ENCODE peak calls at places on chromosome 2, in ten cellular contexts. I is lung; C is NK-92 treated with Interleukin-12 subunit alpha and Interleukin-12 subunit beta, amount 100 ng/mL, for 24 hours; D is A549; S is CD8-positive, alpha-beta T cell; U is nephron progenitor cell; Q is stimulated activated CD4-positive, alpha-beta T cell treated with anti-CD3 and anti-CD28 coated beads, Interleukin-15, amount 100 ng/mL, for 24 hours; N is effector CD4-positive, alpha-beta T cell; Z is endothelial cell; V is dorsolateral prefrontal cortex. G is an unnamed sample.

GRCh38 chr2:85971369-85971768 is 82.6 kb upstream of the ST3GAL5 start:
- DNase-seq in S (no peak), U (no peak), V (no peak), Q (no peak), D (no peak), C (no peak), I (no peak), N (no peak), Z (no peak), G (no peak)

GRCh38 chr2:231524477-231525247 is 5.6 kb downstream of the NMUR1 start:
- DNase-seq in V (no peak), C (no peak), U (no peak), N (no peak), Q (no peak), I (no peak), S (no peak), D (no peak), Z (no peak), G (no peak)

GRCh38 chr2:20080839-20081348 is 29.5 kb upstream of the LAPTM4A start:
- DNase-seq in V (no peak), C (no peak), I (no peak), U (peak), N (no peak), S (no peak), Q (no peak), Z (no peak), D (no peak), G (no peak)

GRCh38 chr2:173079968-173080860 is 4.6 kb downstream of the MAP3K20 start:
- DNase-seq in U (no peak), D (peak), C (no peak), Z (no peak), V (no peak), Q (no peak), N (no peak), S (no peak), I (no peak), G (no peak)

GRCh38 chr2:133262888-133263287 is 305.4 kb downstream of the NCKAP5 start:
- DNase-seq in C (no peak), V (no peak), S (no peak), Q (no peak), Z (no peak), N (no peak), U (no peak), I (no peak), D (peak), G (no peak)

GRCh38 chr2:142875642-142876041 is 1.8 kb upstream of the KYNU start:
- DNase-seq in D (no peak), N (no peak), S (no peak), U (no peak), C (no peak), V (no peak), Z (no peak), Q (no peak), I (no peak), G (no peak)

GRCh38 chr2:11500702-11501303 is 33.0 kb upstream of the GREB1 start:
- DNase-seq in Q (no peak), Z (no peak), N (no peak), C (no peak), S (no peak), U (no peak), D (no peak), I (no peak), V (no peak), G (no peak)

GRCh38 chr2:196630531-196630930 is 9.0 kb upstream of the CCDC150 start:
- DNase-seq in D (no peak), V (no peak), Z (no peak), N (no peak), Q (no peak), C (no peak), U (no peak), I (no peak), S (no peak), G (no peak)

GRCh38 chr2:188909036-188909435 is 65.1 kb upstream of the COL3A1 start:
- DNase-seq in S (no peak), N (no peak), D (no peak), C (no peak), I (no peak), Q (no peak), V (no peak), Z (no peak), U (no peak), G (no peak)

GRCh38 chr2:189350515-189351209 is 90.6 kb upstream of the WDR75 start:
- DNase-seq in N (no peak), C (no peak), Z (no peak), S (no peak), U (no peak), D (no peak), I (no peak), Q (no peak), V (no peak), G (no peak)

GRCh38 chr2:56540901-56541300 is 357.1 kb downstream of the CCDC85A start:
- DNase-seq in C (no peak), D (no peak), V (no peak), Z (no peak), N (no peak), Q (no peak), I (no peak), S (no peak), U (no peak), G (no peak)

GRCh38 chr2:29923110-29923721 is 1.8 kb upstream of the ALK start:
- DNase-seq in U (peak), V (peak), N (peak), S (peak), C (peak), D (peak), Z (peak), Q (peak), I (peak), G (peak)

GRCh38 chr2:162586311-162586710 is 242.4 kb downstream of the GCA start:
- DNase-seq in N (no peak), C (no peak), Z (no peak), Q (no peak), U (no peak), S (no peak), V (no peak), I (no peak), D (no peak), G (no peak)

GRCh38 chr2:194166818-194167217 is 1490.2 kb upstream of the SLC39A10 start:
- DNase-seq in U (peak), Z (peak), D (peak), N (no peak), S (no peak), I (no peak), C (no peak), V (no peak), Q (no peak), G (no peak)

GRCh38 chr2:230749111-230749510 is 36.5 kb downstream of the CAB39 start:
- DNase-seq in I (no peak), D (no peak), Q (no peak), U (no peak), N (no peak), S (no peak), V (no peak), C (no peak), Z (no peak), G (no peak)

GRCh38 chr2:220396287-220396686 is 768.9 kb downstream of the SLC4A3 start:
- DNase-seq in V (no peak), U (no peak), I (no peak), D (no peak), Q (no peak), N (no peak), S (no peak), C (no peak), Z (no peak), G (no peak)

GRCh38 chr2:224838335-224838734 is 122.2 kb upstream of the CCDC195 start:
- DNase-seq in Q (no peak), C (no peak), N (no peak), Z (no peak), U (no peak), S (no peak), I (no peak), V (no peak), D (no peak), G (no peak)

GRCh38 chr2:69915050-69915945 is at the start of gene MXD1:
- DNase-seq in V (peak), U (peak), Z (peak), Q (peak), D (no peak), I (no peak), N (peak), C (peak), S (no peak), G (no peak)

GRCh38 chr2:98474979-98475632 is 30.4 kb downstream of the INPP4A start:
- DNase-seq in N (no peak), Q (no peak), D (no peak), C (no peak), Z (no peak), S (no peak), V (no peak), U (no peak), I (no peak), G (no peak)

GRCh38 chr2:174617120-174617519 is 19.5 kb upstream of the WIPF1 start:
- DNase-seq in V (no peak), Q (no peak), S (no peak), D (no peak), U (no peak), N (no peak), Z (no peak), I (no peak), C (no peak), G (no peak)